ENCODE peak calls at places on chromosomes 11 and 22, in five cellular contexts. B, N, W, I and C are unnamed samples.

GRCh38 chr11:79412761-79413160 is 28.1 kb downstream of the TENM4 start:
- DNase-seq in B (no peak), N (no peak), W (no peak), I (no peak), C (no peak)

GRCh38 chr22:50670914-50671538 is 1.6 kb upstream of the SHANK3 start:
- DNase-seq in B (no peak), N (no peak), W (no peak), I (no peak), C (no peak)

GRCh38 chr11:103961010-103961409 is 75.4 kb upstream of the DDI1 start:
- DNase-seq in B (no peak), N (no peak), W (no peak), I (no peak), C (peak)

GRCh38 chr22:29477919-29478318 is 2.1 kb upstream of the NEFH start:
- DNase-seq in B (peak), N (no peak), W (peak), I (no peak), C (no peak)

GRCh38 chr11:6757373-6757967 is 14.3 kb downstream of the OR2AG2 start:
- DNase-seq in B (peak), N (no peak), W (peak), I (peak), C (peak)

GRCh38 chr11:122612123-122612824 is 43.2 kb upstream of the UBASH3B start:
- DNase-seq in B (no peak), N (no peak), W (no peak), I (no peak), C (no peak)

GRCh38 chr11:2420502-2421225 is 20.1 kb downstream of the TSSC4 start:
- DNase-seq in B (peak), N (no peak), W (peak), I (peak), C (peak)

GRCh38 chr11:73157141-73158010 is 15.3 kb upstream of the FCHSD2 start:
- DNase-seq in B (no peak), N (no peak), W (peak), I (peak), C (no peak)

GRCh38 chr11:134014502-134014901 is 54.4 kb upstream of the JAM3 start:
- DNase-seq in B (no peak), N (no peak), W (peak), I (no peak), C (no peak)

GRCh38 chr22:44159811-44160210 is 20.9 kb upstream of the PARVG start:
- DNase-seq in B (no peak), N (no peak), W (no peak), I (no peak), C (no peak)

GRCh38 chr22:22655452-22656108 is 11.2 kb downstream of the GGTLC2 start:
- DNase-seq in B (no peak), N (no peak), W (no peak), I (no peak), C (no peak)

GRCh38 chr22:27062857-27063256 is 405.5 kb downstream of the MIAT start:
- DNase-seq in B (no peak), N (no peak), W (no peak), I (no peak), C (no peak)

GRCh38 chr11:132627981-132628380 is 904.3 kb downstream of the OPCML start:
- DNase-seq in B (no peak), N (no peak), W (no peak), I (no peak), C (no peak)

GRCh38 chr11:132638421-132638820 is 893.9 kb downstream of the OPCML start:
- DNase-seq in B (no peak), N (no peak), W (no peak), I (no peak), C (no peak)

GRCh38 chr11:132631956-132632355 is 900.3 kb downstream of the OPCML start:
- DNase-seq in B (no peak), N (no peak), W (peak), I (no peak), C (no peak)

GRCh38 chr11:132632641-132633124 is 899.6 kb downstream of the OPCML start:
- DNase-seq in B (no peak), N (no peak), W (peak), I (no peak), C (peak)
- TF ChIP-seq REST in B (no peak), N (no peak), W (no peak), I (no peak), C (no peak)

DNA sequence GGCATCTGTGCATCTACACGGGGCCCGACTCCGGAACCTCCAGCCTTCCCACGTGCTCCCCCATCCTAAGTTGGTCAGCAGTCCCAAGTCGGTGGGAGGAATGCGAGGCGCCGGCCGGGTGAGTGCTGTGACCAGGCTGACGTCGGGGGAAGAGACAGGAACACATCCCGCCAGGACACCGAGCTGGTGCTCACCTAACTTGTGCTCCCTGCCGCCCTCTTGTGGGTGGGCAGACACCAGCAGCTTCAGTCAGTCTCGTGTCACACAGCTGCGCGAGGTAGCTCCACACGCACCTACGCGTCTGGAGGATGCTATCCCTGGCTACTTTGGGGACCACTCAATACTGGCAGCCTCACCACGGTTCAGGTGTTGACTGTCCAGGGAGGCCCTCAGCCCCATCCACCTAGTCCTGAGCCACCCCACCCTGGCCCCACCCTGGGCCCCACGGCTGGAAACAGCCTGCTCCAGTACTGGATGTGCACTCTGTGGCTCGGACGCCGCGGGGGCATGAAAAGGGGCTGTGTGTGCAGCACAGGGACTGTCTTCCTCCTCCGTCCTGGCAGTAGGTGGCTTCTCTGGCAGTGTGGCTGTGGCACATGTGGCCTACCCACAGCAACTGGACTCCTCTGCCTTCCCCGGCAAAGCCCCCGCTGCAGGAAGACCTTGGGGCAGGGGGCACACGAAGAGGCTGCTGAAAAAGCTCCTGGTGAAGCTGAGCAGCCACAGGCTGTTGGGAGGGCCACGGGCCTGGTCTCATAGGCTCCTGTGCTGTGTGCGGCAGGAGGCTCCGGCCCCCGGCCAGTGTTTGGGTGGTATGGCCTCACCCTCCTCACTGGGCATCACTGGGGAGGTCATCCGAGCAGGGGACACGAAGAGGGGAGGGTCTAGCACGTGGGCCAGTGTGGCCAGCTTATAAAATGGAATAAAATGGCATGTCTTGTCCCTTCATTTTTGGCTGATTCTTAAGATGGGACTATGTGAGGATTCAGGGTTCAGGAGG is 11.2 kb upstream of the BID start:
- DNase-seq in B (peak), N (no peak), W (no peak), I (peak), C (peak)
- TF ChIP-seq USF2 in B (no peak), N (no peak), W (no peak), I (no peak), C (no peak)

GRCh38 chr22:42805016-42805997 is 51.8 kb downstream of the ARFGAP3 start:
- DNase-seq in B (no peak), N (no peak), W (peak), I (peak), C (peak)
- TF ChIP-seq REST in B (no peak), N (no peak), W (no peak), I (no peak), C (no peak)

GRCh38 chr22:48192071-48192470 is 1429.6 kb downstream of the TBC1D22A start:
- DNase-seq in B (no peak), N (no peak), W (no peak), I (no peak), C (no peak)
- TF ChIP-seq USF2 in B (no peak), N (no peak), W (no peak), I (no peak), C (no peak)

GRCh38 chr11:66294626-66295620 is 3.2 kb downstream of the TMEM151A start:
- DNase-seq in B (no peak), N (no peak), W (no peak), I (no peak), C (no peak)
- TF ChIP-seq REST in B (no peak), N (no peak), W (no peak), I (no peak), C (no peak)

GRCh38 chr22:38074181-38075104 is 9.5 kb downstream of the SLC16A8 start:
- DNase-seq in B (no peak), N (no peak), W (no peak), I (no peak), C (no peak)
- TF ChIP-seq USF2 in B (no peak), N (no peak), W (no peak), I (no peak), C (no peak)

GRCh38 chr11:30992513-30992849 is 377.1 kb downstream of the DCDC1 start:
- DNase-seq in B (no peak), N (no peak), W (no peak), I (peak), C (peak)

GRCh38 chr11:30991376-30991775 is 378.2 kb downstream of the DCDC1 start:
- DNase-seq in B (no peak), N (no peak), W (no peak), I (no peak), C (no peak)

GRCh38 chr11:30987819-30988218 is 381.7 kb downstream of the DCDC1 start:
- DNase-seq in B (no peak), N (no peak), W (no peak), I (no peak), C (no peak)

GRCh38 chr11:30991802-30992512 is 377.6 kb downstream of the DCDC1 start:
- DNase-seq in B (no peak), N (no peak), W (no peak), I (no peak), C (no peak)

DNA sequence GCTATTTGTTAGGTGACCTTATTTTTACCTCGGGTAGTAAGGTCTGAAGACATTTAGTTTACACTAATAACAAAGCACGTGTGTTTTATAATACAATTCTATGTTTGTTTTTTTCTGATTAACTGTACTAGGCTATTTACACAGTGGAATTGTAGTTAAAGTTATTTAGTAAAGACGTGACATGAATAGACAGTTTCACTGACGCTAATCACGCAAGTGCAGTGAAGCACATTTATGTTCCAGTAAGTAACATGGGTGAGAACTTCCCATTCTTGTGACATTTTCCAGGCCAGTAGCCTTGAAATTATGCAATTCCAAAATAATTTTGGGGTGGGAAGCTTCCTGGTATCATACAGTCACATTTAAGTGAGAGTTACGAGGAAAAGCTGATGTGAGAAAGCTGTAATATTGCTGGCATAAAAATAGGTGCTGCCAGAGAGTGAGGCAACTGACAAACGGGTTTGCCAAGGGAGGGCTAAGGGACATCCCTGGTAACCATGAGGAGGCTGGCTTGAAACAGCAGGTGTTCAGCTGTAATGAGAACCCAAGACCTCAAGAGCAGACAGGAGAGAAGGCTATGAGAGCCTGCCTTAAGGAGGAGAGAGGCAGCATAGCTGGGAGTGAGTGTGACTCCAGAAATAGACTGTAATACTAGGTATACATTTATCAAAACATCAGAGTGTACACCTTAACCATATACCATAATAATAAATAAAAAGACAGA is 378.8 kb downstream of the DCDC1 start:
- DNase-seq in B (no peak), N (no peak), W (no peak), I (no peak), C (peak)
- TF ChIP-seq REST in B (no peak), N (no peak), W (no peak), I (no peak), C (no peak)

GRCh38 chr22:36470994-36471331 is 10.5 kb downstream of the TXN2 start:
- DNase-seq in B (no peak), N (no peak), W (no peak), I (no peak), C (no peak)
- TF ChIP-seq USF2 in B (no peak), N (no peak), W (no peak), I (no peak), C (no peak)